ENCODE peak calls at places on chromosome X, in four cellular contexts. One of them, this sample, is unnamed.

GRCh38 chrX:101287402-101287801 is 3.7 kb downstream of the TAF7L start:
- DNase-seq in CD8-positive, alpha-beta T cell: no peak
- DNase-seq in PC-3: peak
- DNase-seq in right lobe of liver: no peak
- DNase-seq in this sample: peak

GRCh38 chrX:21691512-21692018 is 33.4 kb upstream of the KLHL34 start:
- DNase-seq in CD8-positive, alpha-beta T cell: no peak
- DNase-seq in PC-3: peak
- DNase-seq in right lobe of liver: no peak
- DNase-seq in this sample: no peak

GRCh38 chrX:71216446-71216845 is 6.6 kb upstream of the GJB1 start:
- DNase-seq in CD8-positive, alpha-beta T cell: no peak
- DNase-seq in PC-3: no peak
- DNase-seq in right lobe of liver: no peak
- DNase-seq in this sample: no peak

GRCh38 chrX:18674417-18674787 is 2.5 kb upstream of the RS1 start:
- DNase-seq in CD8-positive, alpha-beta T cell: peak
- DNase-seq in PC-3: no peak
- DNase-seq in right lobe of liver: peak
- DNase-seq in this sample: no peak

GRCh38 chrX:23503835-23504539 is 163.3 kb upstream of the PRDX4 start:
- DNase-seq in CD8-positive, alpha-beta T cell: no peak
- DNase-seq in PC-3: peak
- DNase-seq in right lobe of liver: peak
- DNase-seq in this sample: peak

GRCh38 chrX:73855546-73855945 is 292.5 kb downstream of the CHIC1 start:
- DNase-seq in CD8-positive, alpha-beta T cell: peak
- DNase-seq in PC-3: peak
- DNase-seq in right lobe of liver: peak
- DNase-seq in this sample: peak

GRCh38 chrX:151981129-151981528 is 6.7 kb upstream of the GABRE start:
- DNase-seq in CD8-positive, alpha-beta T cell: no peak
- DNase-seq in PC-3: peak
- DNase-seq in right lobe of liver: no peak
- DNase-seq in this sample: no peak

GRCh38 chrX:50180073-50180940 is 20.5 kb downstream of the AKAP4 start:
- DNase-seq in CD8-positive, alpha-beta T cell: no peak
- DNase-seq in PC-3: no peak
- DNase-seq in right lobe of liver: no peak
- DNase-seq in this sample: peak

GRCh38 chrX:17559728-17560379 is 177.4 kb upstream of the SCML1 start:
- DNase-seq in CD8-positive, alpha-beta T cell: no peak
- DNase-seq in PC-3: peak
- DNase-seq in right lobe of liver: no peak
- DNase-seq in this sample: peak

GRCh38 chrX:15269618-15270521 is at the start of gene ASB9:
- DNase-seq in CD8-positive, alpha-beta T cell: peak
- DNase-seq in PC-3: peak
- DNase-seq in right lobe of liver: peak
- DNase-seq in this sample: no peak

GRCh38 chrX:81202413-81202794 is 502 bp downstream of the SH3BGRL start:
- DNase-seq in CD8-positive, alpha-beta T cell: no peak
- DNase-seq in PC-3: no peak
- DNase-seq in right lobe of liver: no peak
- DNase-seq in this sample: no peak

GRCh38 chrX:2629316-2630168 is 61.6 kb upstream of the CD99 start:
- DNase-seq in CD8-positive, alpha-beta T cell: peak
- DNase-seq in PC-3: no peak
- DNase-seq in right lobe of liver: no peak
- DNase-seq in this sample: peak

GRCh38 chrX:110284159-110284558 is 33.7 kb downstream of the AMMECR1 start:
- DNase-seq in CD8-positive, alpha-beta T cell: no peak
- DNase-seq in PC-3: peak
- DNase-seq in right lobe of liver: no peak
- DNase-seq in this sample: no peak

GRCh38 chrX:131854586-131854985 is 168.5 kb upstream of the STK26 start:
- DNase-seq in CD8-positive, alpha-beta T cell: no peak
- DNase-seq in PC-3: peak
- DNase-seq in right lobe of liver: no peak
- DNase-seq in this sample: no peak

GRCh38 chrX:46198858-46199257 is 346.4 kb downstream of the ZNF674 start:
- DNase-seq in CD8-positive, alpha-beta T cell: no peak
- DNase-seq in PC-3: peak
- DNase-seq in right lobe of liver: no peak
- DNase-seq in this sample: no peak

GRCh38 chrX:101206471-101206870 is 13.1 kb upstream of the DRP2 start:
- DNase-seq in CD8-positive, alpha-beta T cell: no peak
- DNase-seq in PC-3: peak
- DNase-seq in right lobe of liver: no peak
- DNase-seq in this sample: no peak

GRCh38 chrX:153644356-153645125 is 2.5 kb upstream of the DUSP9 start:
- DNase-seq in CD8-positive, alpha-beta T cell: peak
- DNase-seq in PC-3: no peak
- DNase-seq in right lobe of liver: peak
- DNase-seq in this sample: no peak
- TF ChIP-seq CTCF in CD8-positive, alpha-beta T cell: no peak
- TF ChIP-seq CTCF in PC-3: no peak
- TF ChIP-seq CTCF in right lobe of liver: no peak
- TF ChIP-seq CTCF in this sample: no peak

DNA sequence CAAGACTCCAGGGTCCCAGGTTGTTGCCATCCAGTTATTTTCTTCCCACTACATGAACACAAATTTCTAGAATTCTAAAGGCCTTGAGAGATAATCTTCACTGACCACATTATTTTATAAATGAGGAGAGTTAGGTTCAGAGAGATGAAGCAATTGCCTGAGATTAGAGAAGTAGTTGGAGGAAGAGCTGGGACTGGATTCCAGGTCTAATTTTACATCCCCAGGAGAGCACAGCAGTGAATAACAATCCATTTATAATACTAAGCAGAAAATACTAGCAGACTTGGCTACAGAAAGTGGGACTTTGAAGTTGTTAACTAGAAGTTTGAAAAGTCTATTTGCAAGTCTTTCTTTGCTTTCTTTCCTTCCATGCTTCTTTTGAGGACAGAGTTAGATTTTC is 231.3 kb upstream of the S100G start:
- DNase-seq in CD8-positive, alpha-beta T cell: no peak
- DNase-seq in PC-3: no peak
- DNase-seq in right lobe of liver: no peak
- DNase-seq in this sample: no peak
- H3K4me3 ChIP-seq in CD8-positive, alpha-beta T cell: no peak
- H3K4me3 ChIP-seq in PC-3: no peak
- H3K4me3 ChIP-seq in right lobe of liver: no peak
- H3K4me3 ChIP-seq in this sample: no peak

GRCh38 chrX:56783450-56783831 is 54.4 kb downstream of the NBDY start:
- DNase-seq in CD8-positive, alpha-beta T cell: peak
- DNase-seq in PC-3: no peak
- DNase-seq in right lobe of liver: peak
- DNase-seq in this sample: no peak
- TF ChIP-seq CTCF in CD8-positive, alpha-beta T cell: no peak
- TF ChIP-seq CTCF in PC-3: no peak
- TF ChIP-seq CTCF in right lobe of liver: peak
- TF ChIP-seq CTCF in this sample: no peak

GRCh38 chrX:39452404-39452803 is 645.4 kb downstream of the BCOR start:
- DNase-seq in CD8-positive, alpha-beta T cell: no peak
- DNase-seq in PC-3: no peak
- DNase-seq in right lobe of liver: no peak
- DNase-seq in this sample: no peak

GRCh38 chrX:39449352-39449751 is 648.1 kb downstream of the MID1IP1 start:
- DNase-seq in CD8-positive, alpha-beta T cell: no peak
- DNase-seq in PC-3: no peak
- DNase-seq in right lobe of liver: no peak
- DNase-seq in this sample: no peak

GRCh38 chrX:39450578-39450977 is 647.2 kb downstream of the BCOR start:
- DNase-seq in CD8-positive, alpha-beta T cell: no peak
- DNase-seq in PC-3: no peak
- DNase-seq in right lobe of liver: no peak
- DNase-seq in this sample: no peak

GRCh38 chrX:39453847-39454645 is 643.7 kb downstream of the BCOR start:
- DNase-seq in CD8-positive, alpha-beta T cell: no peak
- DNase-seq in PC-3: no peak
- DNase-seq in right lobe of liver: no peak
- DNase-seq in this sample: no peak

GRCh38 chrX:39451061-39451460 is 646.7 kb downstream of the BCOR start:
- DNase-seq in CD8-positive, alpha-beta T cell: no peak
- DNase-seq in PC-3: no peak
- DNase-seq in right lobe of liver: no peak
- DNase-seq in this sample: no peak
- H3K4me3 ChIP-seq in CD8-positive, alpha-beta T cell: no peak
- H3K4me3 ChIP-seq in PC-3: no peak
- H3K4me3 ChIP-seq in right lobe of liver: no peak
- H3K4me3 ChIP-seq in this sample: no peak

DNA sequence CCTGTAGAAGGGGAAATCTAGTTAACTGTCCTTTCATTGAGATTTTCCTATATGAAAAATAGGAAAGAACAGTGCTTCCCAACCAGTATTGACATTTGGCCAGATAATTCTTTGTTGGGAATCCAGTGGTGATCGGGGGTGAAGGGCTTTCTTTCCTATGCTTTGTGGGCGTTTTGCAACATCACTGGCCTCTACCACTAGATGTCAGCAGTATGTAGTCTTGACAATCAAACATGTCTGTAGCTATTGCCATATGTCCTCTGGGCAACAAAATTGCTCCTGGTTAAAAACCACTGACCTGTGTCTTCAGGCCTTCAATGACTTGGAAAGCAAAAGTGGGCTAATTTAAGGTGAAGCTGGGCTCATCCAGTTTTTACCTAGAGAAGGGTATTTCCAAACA is 658.5 kb downstream of the DACH2 start:
- DNase-seq in CD8-positive, alpha-beta T cell: no peak
- DNase-seq in PC-3: peak
- DNase-seq in right lobe of liver: no peak
- DNase-seq in this sample: peak
- TF ChIP-seq CTCF in CD8-positive, alpha-beta T cell: no peak
- TF ChIP-seq CTCF in PC-3: peak
- TF ChIP-seq CTCF in right lobe of liver: peak
- TF ChIP-seq CTCF in this sample: peak

GRCh38 chrX:77447339-77448149 is at the start of gene FGF16:
- DNase-seq in CD8-positive, alpha-beta T cell: no peak
- DNase-seq in PC-3: no peak
- DNase-seq in right lobe of liver: peak
- DNase-seq in this sample: no peak

GRCh38 chrX:77448170-77448569 is 981 bp downstream of the FGF16 start:
- DNase-seq in CD8-positive, alpha-beta T cell: no peak
- DNase-seq in PC-3: no peak
- DNase-seq in right lobe of liver: no peak
- DNase-seq in this sample: no peak

GRCh38 chrX:77446840-77447239 is 349 bp upstream of the FGF16 start:
- DNase-seq in CD8-positive, alpha-beta T cell: no peak
- DNase-seq in PC-3: no peak
- DNase-seq in right lobe of liver: no peak
- DNase-seq in this sample: no peak

GRCh38 chrX:77444075-77444474 is 3.1 kb upstream of the FGF16 start:
- DNase-seq in CD8-positive, alpha-beta T cell: no peak
- DNase-seq in PC-3: no peak
- DNase-seq in right lobe of liver: no peak
- DNase-seq in this sample: no peak

GRCh38 chrX:77446029-77446585 is 1.1 kb upstream of the FGF16 start:
- DNase-seq in CD8-positive, alpha-beta T cell: no peak
- DNase-seq in PC-3: no peak
- DNase-seq in right lobe of liver: peak
- DNase-seq in this sample: no peak
- H3K4me3 ChIP-seq in CD8-positive, alpha-beta T cell: no peak
- H3K4me3 ChIP-seq in PC-3: no peak
- H3K4me3 ChIP-seq in right lobe of liver: peak
- H3K4me3 ChIP-seq in this sample: no peak

GRCh38 chrX:137695405-137695804 is 129.5 kb downstream of the ZIC3 start:
- DNase-seq in CD8-positive, alpha-beta T cell: no peak
- DNase-seq in PC-3: no peak
- DNase-seq in right lobe of liver: no peak
- DNase-seq in this sample: no peak
- TF ChIP-seq CTCF in CD8-positive, alpha-beta T cell: no peak
- TF ChIP-seq CTCF in PC-3: no peak
- TF ChIP-seq CTCF in right lobe of liver: no peak
- TF ChIP-seq CTCF in this sample: no peak

This sample was measured in LNCaP clone FGC.